ENCODE peak calls at places on chromosome 5, in six cellular contexts. J is substantia nigra; I is stomach; D is Calu3; R is CD8-positive, alpha-beta T cell; A is memory B cell. M is an unnamed sample.
A peak's percentile ranks its signal among the peaks of the same experiment; 100 is the strongest.

GRCh38 chr5:35876922-35877321 is 20.2 kb downstream of the IL7R start:
- DNase-seq in J (no peak), I (no peak), D (no peak), R (no peak), A (no peak), M (no peak)

GRCh38 chr5:179879690-179880010 is 21.0 kb upstream of the MRNIP start:
- DNase-seq in J (no peak), I (no peak), D (no peak), R (no peak), A (no peak), M (no peak)

GRCh38 chr5:131281133-131281867 is 17.4 kb downstream of the CDC42SE2 start:
- DNase-seq in J (no peak), I (no peak), D (no peak), R (no peak), A (no peak), M (no peak)

GRCh38 chr5:113394658-113395057 is 40.1 kb downstream of the TSSK1B start:
- DNase-seq in J (no peak), I (no peak), D (no peak), R (no peak), A (no peak), M (peak; percentile 41)

GRCh38 chr5:85556464-85556863 is 1061.3 kb upstream of the COX7C start:
- DNase-seq in J (no peak), I (no peak), D (no peak), R (no peak), A (no peak), M (no peak)

GRCh38 chr5:77390795-77391194 is 101.3 kb downstream of the WDR41 start:
- DNase-seq in J (no peak), I (no peak), D (no peak), R (no peak), A (no peak), M (peak; percentile 87)

GRCh38 chr5:169945831-169946261 is 34.4 kb downstream of the INSYN2B start:
- DNase-seq in J (peak; percentile 63), I (peak; percentile 26), D (peak; percentile 26), R (no peak), A (no peak), M (peak; percentile 96)

GRCh38 chr5:110840347-110840960 is 101.6 kb downstream of the SLC25A46 start:
- DNase-seq in J (no peak), I (peak; percentile 25), D (no peak), R (no peak), A (no peak), M (no peak)

GRCh38 chr5:132681476-132681831 is 7.7 kb downstream of the IL4 start:
- DNase-seq in J (no peak), I (no peak), D (no peak), R (no peak), A (no peak), M (no peak)

GRCh38 chr5:86763914-86764313 is 146.2 kb downstream of the COX7C start:
- DNase-seq in J (no peak), I (no peak), D (no peak), R (no peak), A (no peak), M (no peak)

GRCh38 chr5:77301447-77301878 is 91.0 kb downstream of the PDE8B start:
- DNase-seq in J (no peak), I (no peak), D (no peak), R (no peak), A (no peak), M (peak; percentile 49)

GRCh38 chr5:525164-525761 is 1.0 kb upstream of the SLC9A3 start:
- DNase-seq in J (no peak), I (no peak), D (no peak), R (peak; percentile 18), A (no peak), M (no peak)

GRCh38 chr5:497871-498509 is 26.3 kb downstream of the SLC9A3 start:
- DNase-seq in J (no peak), I (no peak), D (no peak), R (no peak), A (no peak), M (no peak)

GRCh38 chr5:17252543-17252942 is 35.1 kb downstream of the BASP1 start:
- DNase-seq in J (no peak), I (no peak), D (no peak), R (no peak), A (no peak), M (no peak)

GRCh38 chr5:470961-471749 is 28.2 kb downstream of the EXOC3 start:
- DNase-seq in J (no peak), I (no peak), D (no peak), R (no peak), A (no peak), M (peak; percentile 86)

GRCh38 chr5:97840643-97841042 is 657.6 kb upstream of the RIOK2 start:
- DNase-seq in J (no peak), I (no peak), D (no peak), R (no peak), A (no peak), M (no peak)

GRCh38 chr5:131394128-131394527 is 130.3 kb downstream of the CDC42SE2 start:
- DNase-seq in J (no peak), I (peak; percentile 60), D (no peak), R (peak; percentile 57), A (peak; percentile 56), M (no peak)

GRCh38 chr5:54610197-54610898 is 92.8 kb downstream of the SNX18 start:
- DNase-seq in J (no peak), I (no peak), D (no peak), R (peak; percentile 29), A (peak; percentile 66), M (no peak)

GRCh38 chr5:66882592-66883227 is 286.5 kb downstream of the MAST4 start:
- DNase-seq in J (no peak), I (no peak), D (peak; percentile 20), R (no peak), A (no peak), M (no peak)